ENCODE peak calls at places on chromosome 1, in nine cellular contexts. Z is stomach; N is thyroid gland; M is cardiac muscle cell; U is pancreas; H is CD4-positive, alpha-beta T cell; G is left lung; Y is right atrium auricular region; I is esophagus muscularis mucosa. B is an unnamed sample.

GRCh38 chr1:200296091-200296661 is 113.7 kb downstream of the ZNF281 start:
- DNase-seq in Y (no peak), M (no peak), U (no peak), H (no peak), N (no peak), Z (no peak), I (no peak), G (no peak), B (no peak)

GRCh38 chr1:29362764-29363163 is 126.4 kb downstream of the PTPRU start:
- DNase-seq in Z (no peak), H (no peak), N (no peak), G (no peak), Y (no peak), I (no peak), M (no peak), U (no peak), B (no peak)

GRCh38 chr1:62325076-62325475 is 5.8 kb upstream of the KANK4 start:
- DNase-seq in Z (no peak), H (no peak), I (no peak), N (no peak), Y (no peak), G (no peak), U (no peak), M (peak; percentile 72), B (no peak)

GRCh38 chr1:209576392-209576791 is 7.1 kb upstream of the CAMK1G start:
- DNase-seq in H (no peak), N (no peak), M (no peak), I (no peak), U (no peak), Z (no peak), Y (no peak), G (no peak), B (no peak)

GRCh38 chr1:245742891-245743290 is 588.1 kb downstream of the KIF26B start:
- DNase-seq in M (no peak), G (no peak), U (no peak), H (no peak), Z (no peak), N (no peak), Y (no peak), I (no peak), B (no peak)

GRCh38 chr1:46344481-46344880 is 3.9 kb downstream of the NSUN4 start:
- DNase-seq in M (no peak), G (no peak), N (no peak), I (no peak), Z (no peak), U (no peak), H (no peak), Y (no peak), B (no peak)

GRCh38 chr1:33316601-33317000 is 4.3 kb downstream of the A3GALT2 start:
- DNase-seq in N (no peak), U (no peak), Y (no peak), Z (no peak), H (no peak), I (no peak), M (no peak), G (no peak), B (no peak)

GRCh38 chr1:112143871-112144441 is 154.5 kb upstream of the KCND3 start:
- DNase-seq in Z (no peak), H (no peak), I (no peak), G (no peak), Y (no peak), U (no peak), M (no peak), N (no peak), B (no peak)

GRCh38 chr1:88700383-88701013 is 16.4 kb downstream of the PKN2 start:
- DNase-seq in U (no peak), N (no peak), Z (no peak), I (no peak), G (no peak), Y (no peak), M (no peak), H (no peak), B (no peak)

DNA sequence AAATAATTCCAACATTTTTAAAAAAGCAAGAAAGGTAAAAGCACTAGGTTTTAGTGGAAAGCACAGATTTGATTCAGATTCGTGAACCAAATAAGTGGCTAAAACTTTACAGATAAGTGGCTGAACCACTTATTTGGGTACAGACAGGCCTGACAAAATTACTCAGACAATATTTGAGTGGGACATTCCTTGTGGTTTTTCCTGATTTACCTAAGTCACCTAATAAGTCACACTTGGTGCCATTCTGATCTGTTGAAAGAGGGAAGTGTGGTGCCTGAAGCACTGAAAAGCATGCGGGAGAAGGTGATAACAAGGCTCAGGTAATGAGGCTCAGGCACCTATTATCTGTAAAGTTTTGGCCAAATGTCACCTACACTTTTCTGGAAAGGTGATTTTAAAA is 81.6 kb upstream of the CD55 start:
- DNase-seq in N (no peak), U (no peak), H (no peak), Y (no peak), G (no peak), M (no peak), I (no peak), Z (no peak), B (no peak)
- H3K27ac ChIP-seq in N (no peak overlapping the region), U (no peak overlapping the region), H (no peak overlapping the region), Y (no peak overlapping the region), G (peak overlapping the region; percentile 57), M (no peak overlapping the region), I (no peak overlapping the region), Z (no peak overlapping the region), B (no peak overlapping the region)

GRCh38 chr1:232704694-232705680 is 75.1 kb upstream of the SIPA1L2 start:
- DNase-seq in Y (peak; percentile 66), I (no peak), U (peak; percentile 46), M (peak; percentile 87), H (no peak), Z (peak; percentile 39), N (peak; percentile 6), G (no peak), B (peak; percentile 86)

GRCh38 chr1:232699814-232700213 is 69.9 kb upstream of the SIPA1L2 start:
- DNase-seq in H (no peak), I (no peak), N (no peak), M (no peak), Z (no peak), Y (no peak), U (no peak), G (no peak), B (no peak)

GRCh38 chr1:232705815-232706575 is 76.1 kb upstream of the SIPA1L2 start:
- DNase-seq in I (no peak), M (peak; percentile 85), H (no peak), Y (peak; percentile 67), U (no peak), G (no peak), N (no peak), Z (no peak), B (no peak)

GRCh38 chr1:232707142-232707541 is 77.2 kb upstream of the SIPA1L2 start:
- DNase-seq in M (no peak), H (no peak), N (no peak), G (no peak), U (no peak), I (no peak), Z (peak; percentile 55), Y (no peak), B (peak; percentile 46)

GRCh38 chr1:232704256-232704655 is 74.3 kb upstream of the SIPA1L2 start:
- DNase-seq in I (no peak), Y (no peak), M (no peak), U (no peak), N (no peak), H (no peak), G (no peak), Z (no peak), B (no peak)
- H3K27ac ChIP-seq in I (peak overlapping the region; percentile 55), Y (no peak overlapping the region), M (no peak overlapping the region), U (peak overlapping the region; percentile 47), N (no peak overlapping the region), H (no peak overlapping the region), G (peak overlapping the region; percentile 72), Z (peak overlapping the region; percentile 48), B (peak overlapping the region; percentile 60)

DNA sequence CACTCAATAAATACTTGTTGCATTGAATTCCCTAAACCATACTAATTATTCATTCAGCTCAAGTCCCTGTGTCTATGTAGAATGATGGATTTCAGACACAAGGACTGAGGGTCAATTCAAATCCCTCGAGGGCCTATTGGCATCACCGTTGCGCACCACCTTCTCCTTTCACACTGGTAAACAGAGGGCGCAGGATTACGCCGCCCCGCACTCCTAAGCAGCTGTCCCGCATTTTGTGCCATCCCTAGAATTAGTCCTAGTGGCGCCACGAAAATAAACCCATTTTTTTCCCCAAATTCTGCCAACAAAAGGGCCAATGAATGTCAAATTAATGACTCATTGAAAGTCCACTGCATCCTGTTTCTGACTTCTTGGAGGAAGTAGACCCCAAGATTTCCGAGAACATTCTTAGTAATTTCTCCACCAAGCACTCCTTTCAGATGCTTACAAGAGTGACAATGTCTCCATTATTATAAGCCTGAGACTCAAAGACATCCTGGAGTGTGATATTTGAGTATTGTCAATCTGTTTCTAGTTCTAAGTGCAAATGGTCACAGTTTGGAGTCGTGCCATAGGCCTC is 53.7 kb downstream of the CD2 start:
- DNase-seq in I (peak; percentile 72), G (no peak), H (no peak), N (no peak), U (no peak), Y (no peak), M (no peak), Z (no peak), B (no peak)
- H3K27ac ChIP-seq in I (no peak overlapping the region), G (no peak overlapping the region), H (peak overlapping the region; percentile 21), N (no peak overlapping the region), U (no peak overlapping the region), Y (no peak overlapping the region), M (no peak overlapping the region), Z (peak overlapping the region; percentile 41), B (peak overlapping the region; percentile 46)

DNA sequence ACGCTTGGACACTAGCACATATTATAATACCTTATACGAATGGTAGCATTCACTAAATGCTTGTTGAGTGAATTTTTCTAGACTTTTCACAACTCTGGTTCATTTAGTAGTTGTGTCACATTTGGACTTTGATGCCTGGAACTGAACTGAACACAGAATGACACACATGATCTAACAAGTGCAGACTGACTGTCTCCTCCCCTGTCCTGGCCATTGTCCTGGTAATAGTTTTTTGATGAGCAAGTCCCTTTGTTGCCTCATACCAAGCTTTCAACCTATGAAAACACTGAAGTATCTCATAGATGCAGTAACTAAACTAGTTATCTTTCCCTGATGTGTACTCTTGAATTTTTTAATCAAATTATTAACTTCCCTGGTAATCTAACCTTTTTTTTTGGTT is 66.4 kb downstream of the LRRC8D start:
- DNase-seq in I (no peak), N (no peak), M (peak; percentile 26), Z (no peak), Y (no peak), H (no peak), U (no peak), G (no peak), B (no peak)
- H3K27ac ChIP-seq in I (no peak overlapping the region), N (no peak overlapping the region), M (no peak overlapping the region), Z (no peak overlapping the region), Y (no peak overlapping the region), H (no peak overlapping the region), U (no peak overlapping the region), G (no peak overlapping the region), B (no peak overlapping the region)

B was measured in prostate gland.